ENCODE peak calls at places on chromosomes 6 and 20, in ten cellular contexts. One of them, this sample, is unnamed.

GRCh38 chr6:13045676-13046075 is 282.7 kb downstream of the TBC1D7 start:
- DNase-seq in cardiac fibroblast: no peak
- DNase-seq in left lung: no peak
- DNase-seq in fibroblast of lung: no peak
- DNase-seq in hepatocyte: no peak
- DNase-seq in breast epithelium: no peak
- DNase-seq in fibroblast of mammary gland: no peak
- DNase-seq in mucosa of descending colon: no peak
- DNase-seq in sigmoid colon: no peak
- DNase-seq in foreskin fibroblast: no peak
- DNase-seq in this sample: no peak

GRCh38 chr6:158040804-158041347 is 59.2 kb downstream of the SYNJ2 start:
- DNase-seq in cardiac fibroblast: peak
- DNase-seq in left lung: no peak
- DNase-seq in fibroblast of lung: peak
- DNase-seq in hepatocyte: peak
- DNase-seq in breast epithelium: no peak
- DNase-seq in fibroblast of mammary gland: peak
- DNase-seq in mucosa of descending colon: peak
- DNase-seq in sigmoid colon: peak
- DNase-seq in foreskin fibroblast: no peak
- DNase-seq in this sample: no peak

GRCh38 chr20:16397053-16397452 is 176.2 kb downstream of the KIF16B start:
- DNase-seq in cardiac fibroblast: peak
- DNase-seq in left lung: no peak
- DNase-seq in fibroblast of lung: peak
- DNase-seq in hepatocyte: peak
- DNase-seq in breast epithelium: peak
- DNase-seq in fibroblast of mammary gland: peak
- DNase-seq in mucosa of descending colon: no peak
- DNase-seq in sigmoid colon: peak
- DNase-seq in foreskin fibroblast: no peak
- DNase-seq in this sample: peak

GRCh38 chr6:7047071-7047470 is 60.7 kb upstream of the RREB1 start:
- DNase-seq in cardiac fibroblast: no peak
- DNase-seq in left lung: no peak
- DNase-seq in fibroblast of lung: no peak
- DNase-seq in hepatocyte: no peak
- DNase-seq in breast epithelium: no peak
- DNase-seq in fibroblast of mammary gland: no peak
- DNase-seq in mucosa of descending colon: no peak
- DNase-seq in sigmoid colon: no peak
- DNase-seq in foreskin fibroblast: no peak
- DNase-seq in this sample: no peak

GRCh38 chr6:6005467-6006427 is 978 bp downstream of the NRN1 start:
- DNase-seq in cardiac fibroblast: no peak
- DNase-seq in left lung: no peak
- DNase-seq in fibroblast of lung: no peak
- DNase-seq in hepatocyte: no peak
- DNase-seq in breast epithelium: no peak
- DNase-seq in fibroblast of mammary gland: peak
- DNase-seq in mucosa of descending colon: no peak
- DNase-seq in sigmoid colon: no peak
- DNase-seq in foreskin fibroblast: no peak
- DNase-seq in this sample: no peak

GRCh38 chr6:41706876-41707564 is 28.4 kb downstream of the TFEB start:
- DNase-seq in cardiac fibroblast: peak
- DNase-seq in left lung: no peak
- DNase-seq in fibroblast of lung: peak
- DNase-seq in hepatocyte: peak
- DNase-seq in breast epithelium: no peak
- DNase-seq in fibroblast of mammary gland: peak
- DNase-seq in mucosa of descending colon: peak
- DNase-seq in sigmoid colon: peak
- DNase-seq in foreskin fibroblast: peak
- DNase-seq in this sample: no peak

GRCh38 chr6:108029226-108029921 is 45.2 kb downstream of the OSTM1 start:
- DNase-seq in cardiac fibroblast: no peak
- DNase-seq in left lung: no peak
- DNase-seq in fibroblast of lung: no peak
- DNase-seq in hepatocyte: no peak
- DNase-seq in breast epithelium: no peak
- DNase-seq in fibroblast of mammary gland: no peak
- DNase-seq in mucosa of descending colon: no peak
- DNase-seq in sigmoid colon: no peak
- DNase-seq in foreskin fibroblast: no peak
- DNase-seq in this sample: peak

GRCh38 chr20:58829531-58829941 is 21.2 kb downstream of the GNAS-AS1 start:
- DNase-seq in cardiac fibroblast: peak
- DNase-seq in left lung: no peak
- DNase-seq in fibroblast of lung: no peak
- DNase-seq in hepatocyte: no peak
- DNase-seq in breast epithelium: peak
- DNase-seq in fibroblast of mammary gland: peak
- DNase-seq in mucosa of descending colon: no peak
- DNase-seq in sigmoid colon: no peak
- DNase-seq in foreskin fibroblast: no peak
- DNase-seq in this sample: no peak

DNA sequence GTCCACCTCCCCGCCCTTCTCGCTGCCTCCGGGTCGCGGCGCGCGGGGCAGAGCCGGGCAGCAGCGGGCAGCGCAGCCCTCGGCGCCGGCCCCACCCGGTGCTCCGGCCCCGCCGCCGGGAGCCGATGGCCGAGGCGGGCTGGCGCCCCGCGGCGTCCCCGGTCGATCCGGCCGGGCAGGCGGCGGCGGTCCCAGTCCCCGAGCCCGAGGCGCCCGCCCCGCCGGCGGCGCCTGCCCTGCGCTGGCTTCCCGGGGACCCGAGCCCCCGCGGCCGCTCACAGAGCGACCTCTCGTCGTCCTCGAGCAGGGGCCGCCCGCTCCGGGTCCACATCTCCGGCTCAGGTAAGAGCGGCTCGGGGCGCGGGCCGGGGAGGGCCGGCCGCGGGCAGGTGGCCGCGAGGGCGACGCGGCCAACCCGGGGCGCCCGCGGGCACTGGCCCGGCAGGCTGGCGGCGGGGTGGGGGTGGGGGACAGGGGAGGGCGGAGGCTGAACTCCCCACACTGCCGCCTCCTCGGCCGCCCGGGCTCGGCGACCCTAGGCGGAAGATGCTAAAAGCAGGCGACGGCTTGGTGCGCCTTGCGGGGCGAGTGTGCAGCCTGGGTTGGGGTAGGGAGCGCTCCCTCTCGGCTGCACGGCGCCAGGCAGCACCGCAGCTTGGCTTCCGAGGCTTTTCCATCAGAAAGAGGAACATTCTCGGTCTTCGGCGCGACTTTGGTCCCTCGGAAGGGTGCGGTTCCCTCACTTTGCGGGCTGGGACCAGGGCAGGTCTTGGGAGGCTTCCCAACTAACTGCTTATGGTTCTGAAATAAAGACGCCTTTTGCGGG is 25.6 kb upstream of the FUCA2 start:
- DNase-seq in cardiac fibroblast: peak
- DNase-seq in left lung: peak
- DNase-seq in fibroblast of lung: peak
- DNase-seq in hepatocyte: peak
- DNase-seq in breast epithelium: no peak
- DNase-seq in fibroblast of mammary gland: peak
- DNase-seq in mucosa of descending colon: peak
- DNase-seq in sigmoid colon: peak
- DNase-seq in foreskin fibroblast: peak
- DNase-seq in this sample: no peak
- TF ChIP-seq CTCF in cardiac fibroblast: peak
- TF ChIP-seq CTCF in left lung: peak
- TF ChIP-seq CTCF in fibroblast of lung: peak
- TF ChIP-seq CTCF in hepatocyte: peak
- TF ChIP-seq CTCF in breast epithelium: no peak
- TF ChIP-seq CTCF in fibroblast of mammary gland: peak
- TF ChIP-seq CTCF in mucosa of descending colon: peak
- TF ChIP-seq CTCF in sigmoid colon: no peak
- TF ChIP-seq CTCF in foreskin fibroblast: peak
- TF ChIP-seq CTCF in this sample: peak

DNA sequence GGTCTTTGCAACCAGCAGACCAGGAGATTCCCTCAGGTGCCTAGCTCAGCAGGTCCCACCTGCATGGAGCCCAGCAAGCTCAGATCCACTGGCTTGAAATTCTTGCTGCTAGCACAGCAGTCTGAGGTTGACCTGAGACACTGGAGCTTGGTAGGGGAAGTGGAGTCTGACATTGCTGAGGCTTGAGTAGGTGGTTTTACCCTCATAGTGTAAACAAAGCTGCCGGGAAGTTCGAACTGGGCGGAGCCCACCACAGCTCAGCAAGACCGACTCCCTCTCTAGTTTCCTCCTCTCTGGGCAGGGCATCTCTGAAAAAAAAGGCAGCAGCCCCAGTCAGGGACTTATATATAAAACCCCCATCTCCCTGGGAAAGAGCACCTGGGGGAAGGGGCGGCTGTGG is 34.3 kb downstream of the PRSS35 start:
- DNase-seq in cardiac fibroblast: no peak
- DNase-seq in left lung: no peak
- DNase-seq in fibroblast of lung: no peak
- DNase-seq in hepatocyte: peak
- DNase-seq in breast epithelium: no peak
- DNase-seq in fibroblast of mammary gland: no peak
- DNase-seq in mucosa of descending colon: peak
- DNase-seq in sigmoid colon: no peak
- DNase-seq in foreskin fibroblast: no peak
- DNase-seq in this sample: no peak
- H3K4me3 ChIP-seq in cardiac fibroblast: no peak
- H3K4me3 ChIP-seq in left lung: no peak
- H3K4me3 ChIP-seq in fibroblast of lung: no peak
- H3K4me3 ChIP-seq in hepatocyte: no peak
- H3K4me3 ChIP-seq in breast epithelium: no peak
- H3K4me3 ChIP-seq in fibroblast of mammary gland: no peak
- H3K4me3 ChIP-seq in mucosa of descending colon: no peak
- H3K4me3 ChIP-seq in sigmoid colon: no peak
- H3K4me3 ChIP-seq in foreskin fibroblast: no peak
- H3K4me3 ChIP-seq in this sample: no peak

GRCh38 chr20:5789827-5790226 is 39.6 kb downstream of the SHLD1 start:
- DNase-seq in cardiac fibroblast: no peak
- DNase-seq in left lung: no peak
- DNase-seq in fibroblast of lung: no peak
- DNase-seq in hepatocyte: no peak
- DNase-seq in breast epithelium: no peak
- DNase-seq in fibroblast of mammary gland: no peak
- DNase-seq in mucosa of descending colon: no peak
- DNase-seq in sigmoid colon: no peak
- DNase-seq in foreskin fibroblast: no peak
- DNase-seq in this sample: no peak

GRCh38 chr20:5788385-5788895 is 38.2 kb downstream of the SHLD1 start:
- DNase-seq in cardiac fibroblast: peak
- DNase-seq in left lung: peak
- DNase-seq in fibroblast of lung: peak
- DNase-seq in hepatocyte: peak
- DNase-seq in breast epithelium: peak
- DNase-seq in fibroblast of mammary gland: peak
- DNase-seq in mucosa of descending colon: peak
- DNase-seq in sigmoid colon: peak
- DNase-seq in foreskin fibroblast: peak
- DNase-seq in this sample: peak

GRCh38 chr20:5785146-5785545 is 34.9 kb downstream of the SHLD1 start:
- DNase-seq in cardiac fibroblast: no peak
- DNase-seq in left lung: no peak
- DNase-seq in fibroblast of lung: no peak
- DNase-seq in hepatocyte: no peak
- DNase-seq in breast epithelium: no peak
- DNase-seq in fibroblast of mammary gland: no peak
- DNase-seq in mucosa of descending colon: no peak
- DNase-seq in sigmoid colon: no peak
- DNase-seq in foreskin fibroblast: no peak
- DNase-seq in this sample: peak

GRCh38 chr20:5784735-5785134 is 34.5 kb downstream of the SHLD1 start:
- DNase-seq in cardiac fibroblast: no peak
- DNase-seq in left lung: peak
- DNase-seq in fibroblast of lung: no peak
- DNase-seq in hepatocyte: peak
- DNase-seq in breast epithelium: no peak
- DNase-seq in fibroblast of mammary gland: no peak
- DNase-seq in mucosa of descending colon: peak
- DNase-seq in sigmoid colon: no peak
- DNase-seq in foreskin fibroblast: no peak
- DNase-seq in this sample: no peak

DNA sequence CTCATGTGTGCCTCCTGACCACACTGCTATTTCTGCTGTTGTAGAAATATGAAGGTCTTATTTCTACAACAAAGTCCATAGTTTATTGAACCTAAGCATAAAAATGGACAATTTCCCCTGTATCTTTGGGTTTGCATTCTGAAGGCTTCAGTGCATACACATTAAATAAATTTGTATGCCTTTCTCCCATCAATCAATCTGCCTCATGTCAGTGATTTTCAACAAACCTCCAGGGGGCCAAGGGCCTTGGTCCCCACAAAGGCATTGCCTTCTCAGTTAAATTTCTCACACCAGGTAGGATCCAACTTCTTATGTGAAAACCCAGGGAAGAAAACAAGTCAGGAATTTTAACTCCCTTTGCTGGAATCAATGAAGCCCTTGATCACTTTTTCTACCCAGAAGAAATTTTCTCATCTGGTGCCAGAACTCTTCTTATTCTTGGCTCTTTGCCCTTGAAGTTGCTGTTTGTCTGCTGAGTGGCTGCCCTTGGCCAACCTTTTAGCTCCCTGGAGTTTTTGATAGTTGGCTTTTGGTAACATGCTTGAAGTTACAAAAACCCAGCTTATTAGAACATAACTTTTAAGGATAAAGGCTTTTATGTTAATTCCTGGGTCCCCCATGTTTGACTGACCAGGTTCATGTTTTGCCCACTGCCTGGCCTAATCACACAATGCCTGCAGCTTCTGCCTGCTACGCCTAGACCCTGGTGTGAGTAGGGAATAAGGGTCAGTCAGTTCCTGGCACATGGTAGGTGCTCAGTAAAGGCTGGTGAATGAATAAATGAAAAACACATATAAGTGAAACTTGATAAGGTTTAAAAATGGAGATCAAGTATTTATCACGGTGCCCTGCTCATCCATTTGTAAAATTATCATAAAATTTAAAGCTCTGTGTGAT is 37.0 kb downstream of the SHLD1 start:
- DNase-seq in cardiac fibroblast: peak
- DNase-seq in left lung: no peak
- DNase-seq in fibroblast of lung: peak
- DNase-seq in hepatocyte: no peak
- DNase-seq in breast epithelium: no peak
- DNase-seq in fibroblast of mammary gland: peak
- DNase-seq in mucosa of descending colon: no peak
- DNase-seq in sigmoid colon: no peak
- DNase-seq in foreskin fibroblast: peak
- DNase-seq in this sample: peak
- TF ChIP-seq CTCF in cardiac fibroblast: peak
- TF ChIP-seq CTCF in left lung: no peak
- TF ChIP-seq CTCF in fibroblast of lung: no peak
- TF ChIP-seq CTCF in hepatocyte: no peak
- TF ChIP-seq CTCF in breast epithelium: no peak
- TF ChIP-seq CTCF in fibroblast of mammary gland: no peak
- TF ChIP-seq CTCF in mucosa of descending colon: no peak
- TF ChIP-seq CTCF in sigmoid colon: no peak
- TF ChIP-seq CTCF in foreskin fibroblast: no peak
- TF ChIP-seq CTCF in this sample: peak

GRCh38 chr6:33207569-33208088 is 671 bp upstream of the RING1 start:
- DNase-seq in cardiac fibroblast: peak
- DNase-seq in left lung: no peak
- DNase-seq in fibroblast of lung: peak
- DNase-seq in hepatocyte: peak
- DNase-seq in breast epithelium: peak
- DNase-seq in fibroblast of mammary gland: peak
- DNase-seq in mucosa of descending colon: peak
- DNase-seq in sigmoid colon: peak
- DNase-seq in foreskin fibroblast: no peak
- DNase-seq in this sample: no peak

GRCh38 chr6:33209856-33210255 is 1.6 kb downstream of the RING1 start:
- DNase-seq in cardiac fibroblast: no peak
- DNase-seq in left lung: no peak
- DNase-seq in fibroblast of lung: no peak
- DNase-seq in hepatocyte: no peak
- DNase-seq in breast epithelium: no peak
- DNase-seq in fibroblast of mammary gland: no peak
- DNase-seq in mucosa of descending colon: no peak
- DNase-seq in sigmoid colon: no peak
- DNase-seq in foreskin fibroblast: no peak
- DNase-seq in this sample: no peak

GRCh38 chr6:33206864-33207568 is 1.3 kb upstream of the RING1 start:
- DNase-seq in cardiac fibroblast: no peak
- DNase-seq in left lung: no peak
- DNase-seq in fibroblast of lung: no peak
- DNase-seq in hepatocyte: peak
- DNase-seq in breast epithelium: no peak
- DNase-seq in fibroblast of mammary gland: no peak
- DNase-seq in mucosa of descending colon: peak
- DNase-seq in sigmoid colon: no peak
- DNase-seq in foreskin fibroblast: peak
- DNase-seq in this sample: no peak

GRCh38 chr6:33206027-33206863 is 1.8 kb downstream of the HSD17B8 start:
- DNase-seq in cardiac fibroblast: no peak
- DNase-seq in left lung: no peak
- DNase-seq in fibroblast of lung: no peak
- DNase-seq in hepatocyte: no peak
- DNase-seq in breast epithelium: no peak
- DNase-seq in fibroblast of mammary gland: no peak
- DNase-seq in mucosa of descending colon: no peak
- DNase-seq in sigmoid colon: no peak
- DNase-seq in foreskin fibroblast: no peak
- DNase-seq in this sample: no peak

DNA sequence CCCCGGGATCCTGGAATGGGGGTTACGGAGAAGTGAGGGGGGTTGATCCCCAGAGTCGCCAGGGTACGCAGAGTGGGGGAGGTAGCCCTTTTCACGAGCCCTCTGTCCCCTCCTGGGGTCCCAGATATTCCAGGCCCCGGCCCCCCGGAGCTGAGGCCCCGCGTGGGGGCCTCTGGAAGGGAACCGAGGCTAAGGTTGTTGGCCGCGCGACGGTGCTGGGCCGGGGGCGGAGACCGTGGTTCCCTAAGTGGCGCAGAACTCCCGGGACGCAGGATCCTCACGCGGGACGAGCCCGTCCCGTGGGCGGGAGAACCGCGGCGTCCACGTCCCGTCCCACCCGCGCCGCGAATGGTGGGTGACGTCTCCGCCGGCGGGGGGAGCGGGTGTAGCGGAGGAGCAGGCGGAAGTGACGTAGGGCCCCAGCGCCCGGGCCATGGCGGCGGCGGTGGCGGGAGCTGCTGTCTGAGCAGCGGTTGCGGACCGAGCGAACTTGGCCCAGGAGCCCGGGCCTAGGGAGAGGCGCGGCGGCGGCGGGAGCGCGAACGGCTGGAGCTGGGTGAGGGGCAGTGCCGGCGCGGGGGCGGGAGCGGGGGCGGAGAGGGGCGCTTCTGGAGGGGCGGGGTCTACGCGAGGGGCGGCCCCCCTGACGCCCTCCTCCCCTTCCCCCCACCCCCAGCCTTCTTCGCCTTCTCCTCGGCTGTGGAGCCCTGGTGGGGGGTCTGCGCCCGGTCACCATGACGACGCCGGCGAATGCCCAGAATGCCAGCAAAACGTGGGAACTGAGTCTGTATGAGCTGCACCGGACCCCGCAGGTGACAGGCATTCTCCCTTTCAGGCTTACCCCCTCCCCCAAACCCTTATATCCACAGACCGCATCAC is at the start of gene RING1:
- DNase-seq in cardiac fibroblast: peak
- DNase-seq in left lung: peak
- DNase-seq in fibroblast of lung: peak
- DNase-seq in hepatocyte: peak
- DNase-seq in breast epithelium: peak
- DNase-seq in fibroblast of mammary gland: peak
- DNase-seq in mucosa of descending colon: peak
- DNase-seq in sigmoid colon: peak
- DNase-seq in foreskin fibroblast: peak
- DNase-seq in this sample: no peak
- H3K4me3 ChIP-seq in cardiac fibroblast: peak
- H3K4me3 ChIP-seq in left lung: peak
- H3K4me3 ChIP-seq in fibroblast of lung: peak
- H3K4me3 ChIP-seq in hepatocyte: peak
- H3K4me3 ChIP-seq in breast epithelium: peak
- H3K4me3 ChIP-seq in fibroblast of mammary gland: peak
- H3K4me3 ChIP-seq in mucosa of descending colon: peak
- H3K4me3 ChIP-seq in sigmoid colon: peak
- H3K4me3 ChIP-seq in foreskin fibroblast: peak
- H3K4me3 ChIP-seq in this sample: peak